ENCODE peak calls at places on chromosomes 13 and 19, in seven cellular contexts. W is K562, Z is psoas muscle, G is tibial nerve, R is A549, A is mammary epithelial cell, F is tibial artery. S is an unnamed sample.

GRCh38 chr19:51783373-51783772 is 11.6 kb upstream of the FPR3 start:
- DNase-seq in R (no peak), Z (no peak), F (no peak), G (no peak), A (peak; percentile 78), W (peak; percentile 72), S (peak; percentile 29)

GRCh38 chr19:6452223-6452614 is 7.4 kb downstream of the SLC25A23 start:
- DNase-seq in R (no peak), W (no peak), F (no peak), Z (no peak), A (no peak), G (no peak), S (no peak)

GRCh38 chr13:75643182-75643581 is 7.1 kb downstream of the LMO7 start:
- DNase-seq in F (no peak), R (no peak), W (no peak), Z (no peak), A (no peak), G (no peak), S (no peak)

GRCh38 chr13:99902657-99903056 is 68.9 kb downstream of the ZIC5 start:
- DNase-seq in Z (no peak), F (no peak), R (no peak), G (no peak), A (no peak), W (no peak), S (no peak)

GRCh38 chr13:75787249-75787940 is 151.3 kb downstream of the LMO7 start:
- DNase-seq in W (no peak), G (no peak), Z (no peak), F (no peak), R (no peak), A (peak; percentile 50), S (no peak)

GRCh38 chr19:31548941-31549340 is 199.7 kb upstream of the TSHZ3 start:
- DNase-seq in W (peak; percentile 17), R (no peak), A (peak; percentile 6), Z (no peak), F (no peak), G (no peak), S (no peak)

GRCh38 chr19:49165111-49165750 is 7.6 kb downstream of the TRPM4 start:
- DNase-seq in R (no peak), A (no peak), Z (no peak), W (no peak), F (peak; percentile 42), G (no peak), S (no peak)

GRCh38 chr19:16581971-16582343 is 9.7 kb upstream of the SLC35E1 start:
- DNase-seq in F (no peak), Z (peak; percentile 67), R (no peak), A (peak; percentile 36), W (no peak), G (no peak), S (no peak)

GRCh38 chr19:44677019-44677809 is 5.9 kb downstream of the CEACAM19 start:
- DNase-seq in G (no peak), A (peak; percentile 55), Z (no peak), W (peak; percentile 59), F (no peak), R (peak; percentile 89), S (peak; percentile 55)

GRCh38 chr13:75135325-75135825 is 346.6 kb downstream of the TBC1D4 start:
- DNase-seq in F (no peak), Z (no peak), A (peak; percentile 92), R (no peak), W (no peak), G (no peak), S (peak; percentile 9)

GRCh38 chr13:37198629-37199028 is 93.2 kb upstream of the CSNK1A1L start:
- DNase-seq in Z (no peak), G (no peak), A (no peak), F (no peak), R (no peak), W (no peak), S (no peak)

GRCh38 chr13:95833713-95834112 is 156.8 kb downstream of the DNAJC3 start:
- DNase-seq in A (peak; percentile 31), F (no peak), W (no peak), G (no peak), Z (no peak), R (no peak), S (peak; percentile 15)

GRCh38 chr13:96837809-96838208 is 156.5 kb downstream of the OXGR1 start:
- DNase-seq in Z (no peak), G (no peak), W (no peak), F (no peak), R (no peak), A (no peak), S (no peak)

GRCh38 chr13:33236021-33236420 is 49.5 kb downstream of the STARD13 start:
- DNase-seq in A (no peak), R (no peak), Z (no peak), W (no peak), F (no peak), G (no peak), S (peak; percentile 54)

GRCh38 chr13:113427562-113428468 is 25.5 kb downstream of the ADPRHL1 start:
- DNase-seq in R (no peak), G (no peak), F (no peak), W (no peak), Z (no peak), A (no peak), S (no peak)
- H3K27ac ChIP-seq in R (no peak overlapping the region), G (no peak overlapping the region), F (no peak overlapping the region), W (no peak overlapping the region), Z (no peak overlapping the region), A (no peak overlapping the region), S (no peak overlapping the region)

GRCh38 chr13:110911880-110912279 is 3.0 kb downstream of the ANKRD10 start:
- DNase-seq in G (no peak), W (no peak), F (no peak), A (peak; percentile 85), R (no peak), Z (no peak), S (peak; percentile 37)

GRCh38 chr13:110907951-110908898 is 6.6 kb downstream of the ANKRD10 start:
- DNase-seq in F (no peak), W (no peak), Z (no peak), R (peak; percentile 28), G (no peak), A (peak; percentile 99), S (peak; percentile 87)

GRCh38 chr13:110910013-110910890 is 4.6 kb downstream of the ANKRD10 start:
- DNase-seq in G (no peak), W (no peak), R (no peak), Z (no peak), F (no peak), A (no peak), S (no peak)

GRCh38 chr13:110904748-110905147 is 10.1 kb downstream of the ANKRD10 start:
- DNase-seq in F (no peak), Z (no peak), W (no peak), A (no peak), R (no peak), G (no peak), S (no peak)

DNA sequence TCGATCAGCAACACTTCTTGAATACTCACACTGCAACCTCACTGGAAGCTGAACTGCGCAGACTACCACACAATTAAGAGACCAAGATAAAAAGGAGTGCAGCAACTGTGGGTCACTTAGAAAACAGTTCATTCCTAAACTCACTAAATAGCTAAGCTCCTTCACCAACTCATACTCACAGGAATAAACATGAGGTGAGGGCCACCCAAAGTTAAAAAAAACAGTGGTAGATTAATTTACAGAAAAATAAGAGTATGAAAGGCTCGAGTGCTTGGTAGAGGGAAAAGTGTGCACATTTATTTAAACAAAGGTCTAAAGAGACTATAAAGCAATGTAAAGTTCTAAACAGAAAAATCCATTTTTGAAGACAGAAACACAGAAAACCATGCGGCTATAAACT is 7.6 kb downstream of the ANKRD10 start:
- DNase-seq in W (no peak), G (no peak), F (no peak), A (no peak), Z (no peak), R (no peak), S (no peak)
- H3K27ac ChIP-seq in W (no peak overlapping the region), G (peak overlapping the region; percentile 60), F (no peak overlapping the region), A (peak overlapping the region; percentile 100), Z (peak overlapping the region; percentile 99), R (no peak overlapping the region), S (no peak overlapping the region)

DNA sequence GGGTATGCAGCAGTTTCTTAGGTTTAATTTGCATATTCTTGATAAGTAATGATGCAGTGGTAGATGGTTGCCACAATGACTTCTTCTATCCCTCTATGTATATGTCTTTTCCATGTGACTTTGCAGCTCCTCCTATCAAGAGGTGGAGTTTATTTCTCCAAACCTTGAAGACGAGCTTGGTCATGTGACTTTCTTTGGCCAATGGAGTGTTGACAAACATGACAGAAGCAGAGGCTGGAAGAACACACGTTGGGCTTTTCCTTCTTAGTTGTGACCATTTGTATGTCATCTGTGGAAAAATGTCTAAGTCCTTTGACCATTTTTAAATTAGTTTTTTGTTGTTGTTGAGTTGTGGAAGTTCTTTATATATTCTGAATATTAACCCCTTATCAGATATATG is 32.3 kb downstream of the ZNF333 start:
- DNase-seq in Z (no peak), A (no peak), G (no peak), R (no peak), W (no peak), F (no peak), S (no peak)
- H3K27ac ChIP-seq in Z (no peak overlapping the region), A (no peak overlapping the region), G (no peak overlapping the region), R (no peak overlapping the region), W (no peak overlapping the region), F (no peak overlapping the region), S (no peak overlapping the region)

GRCh38 chr13:59890064-59890463 is 273.7 kb downstream of the DIAPH3 start:
- DNase-seq in Z (no peak), R (no peak), F (no peak), A (no peak), G (no peak), W (no peak), S (no peak)
- H3K27ac ChIP-seq in Z (no peak overlapping the region), R (no peak overlapping the region), F (no peak overlapping the region), A (no peak overlapping the region), G (no peak overlapping the region), W (no peak overlapping the region), S (no peak overlapping the region)

DNA sequence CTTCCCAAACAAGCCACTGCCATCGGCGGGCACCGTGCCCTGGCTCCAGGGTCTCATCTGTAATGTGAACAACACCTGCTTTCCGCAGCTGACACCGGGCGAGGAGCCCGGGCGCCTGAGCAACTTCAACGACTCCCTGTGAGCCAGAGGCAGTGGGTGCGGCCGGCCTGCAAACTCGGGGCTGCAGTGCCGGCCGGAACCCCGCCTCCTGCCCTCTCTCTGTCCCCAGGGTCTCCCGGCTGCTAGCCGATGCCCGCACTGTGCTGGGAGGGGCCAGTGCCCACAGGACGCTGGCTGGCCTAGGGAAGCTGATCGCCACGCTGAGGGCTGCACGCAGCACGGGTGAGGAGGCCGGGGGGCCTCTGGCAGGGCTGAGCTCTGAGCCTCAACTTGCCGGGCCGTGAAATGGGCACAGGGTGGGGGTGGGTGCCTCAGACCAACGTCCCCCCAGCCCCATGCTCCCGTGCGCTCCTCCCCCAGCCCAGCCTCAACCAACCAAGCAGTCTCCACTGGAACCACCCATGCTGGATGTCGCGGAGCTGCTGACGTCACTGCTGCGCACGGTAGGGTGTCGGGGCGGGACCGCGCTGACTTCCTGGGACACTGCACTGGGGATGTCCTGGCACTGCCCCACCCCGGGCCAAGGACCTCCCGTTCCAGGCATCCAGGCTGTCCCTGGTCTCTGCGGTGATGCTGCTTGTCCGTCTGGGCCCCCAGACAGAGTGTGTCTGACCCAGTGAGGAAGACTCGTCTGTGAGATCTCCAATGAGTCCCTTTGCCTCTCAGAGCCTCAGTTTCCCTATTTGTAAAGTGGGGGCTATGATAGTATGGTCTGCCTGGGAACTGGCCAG is 2.2 kb downstream of the ABCA7 start:
- DNase-seq in Z (peak; percentile 83), R (peak; percentile 81), F (no peak), G (no peak), A (no peak), W (peak; percentile 96), S (no peak)
- H3K27ac ChIP-seq in Z (peak overlapping the region; percentile 82), R (peak overlapping the region; percentile 94), F (peak overlapping the region; percentile 62), G (peak overlapping the region; percentile 24), A (no peak overlapping the region), W (peak overlapping the region; percentile 72), S (peak overlapping the region; percentile 81)

S was measured in RWPE1.